ENCODE peak calls at places on chromosomes 5 and 9, in four cellular contexts. F is psoas muscle, I is IMR-90, U is WERI-Rb-1. H is an unnamed sample.
A peak's percentile ranks its signal among the peaks of the same experiment; 100 is the strongest.

GRCh38 chr5:43203373-43203772 is 11.3 kb downstream of the NIM1K start:
- DNase-seq in F (no peak), I (peak; percentile 31), U (no peak), H (no peak)

GRCh38 chr5:72746736-72747135 is 69.7 kb upstream of the TNPO1 start:
- DNase-seq in F (no peak), I (peak; percentile 6), U (no peak), H (no peak)

GRCh38 chr5:53170748-53171349 is 61.3 kb upstream of the MOCS2 start:
- DNase-seq in F (no peak), I (peak; percentile 63), U (no peak), H (no peak)

GRCh38 chr5:177366528-177367322 is 9.0 kb downstream of the RGS14 start:
- DNase-seq in F (peak; percentile 89), I (peak; percentile 68), U (peak; percentile 24), H (peak; percentile 96)

GRCh38 chr5:137516251-137516797 is 17.2 kb upstream of the SPOCK1 start:
- DNase-seq in F (no peak), I (no peak), U (peak; percentile 29), H (no peak)

GRCh38 chr9:107723015-107723414 is 233.4 kb upstream of the KLF4 start:
- DNase-seq in F (no peak), I (no peak), U (no peak), H (no peak)

GRCh38 chr5:99586878-99587277 is 658.1 kb upstream of the CHD1 start:
- DNase-seq in F (no peak), I (no peak), U (no peak), H (no peak)

GRCh38 chr5:160485364-160486010 is 63.8 kb downstream of the PTTG1 start:
- DNase-seq in F (no peak), I (no peak), U (no peak), H (no peak)

GRCh38 chr9:124182741-124183140 is 75.0 kb upstream of the NEK6 start:
- DNase-seq in F (no peak), I (no peak), U (no peak), H (no peak)

GRCh38 chr9:70477146-70477745 is 62.8 kb upstream of the KLF9 start:
- DNase-seq in F (no peak), I (peak; percentile 55), U (no peak), H (no peak)

GRCh38 chr5:38039826-38040225 is 200.0 kb upstream of the GDNF start:
- DNase-seq in F (no peak), I (no peak), U (no peak), H (no peak)

GRCh38 chr5:38036765-38037164 is 196.9 kb upstream of the GDNF start:
- DNase-seq in F (no peak), I (no peak), U (no peak), H (no peak)

DNA sequence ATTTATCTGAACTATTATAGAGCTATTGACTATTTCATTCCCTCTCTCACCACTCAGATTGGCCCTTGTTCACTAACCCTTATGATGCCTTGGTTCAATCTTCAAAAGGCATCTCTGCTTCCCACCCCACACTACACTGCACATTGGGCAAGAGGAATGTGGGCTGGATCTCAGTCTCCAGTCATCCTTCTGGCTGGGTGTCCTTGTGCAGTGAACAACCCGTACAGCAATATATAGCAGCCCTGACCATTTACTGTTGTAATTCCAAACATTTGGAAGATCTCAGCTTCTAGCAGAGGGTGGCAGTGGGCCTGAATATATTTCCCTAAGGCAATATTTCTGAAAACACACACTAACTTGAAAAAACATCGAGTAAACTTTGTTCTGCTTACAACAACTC is 199.2 kb upstream of the GDNF start:
- DNase-seq in F (no peak), I (no peak), U (no peak), H (no peak)
- H3K27me3 ChIP-seq in F (no peaks in the 10 kb centered on the region), I (peaks cover 1% of the 10 kb centered on the region), U (no peaks in the 10 kb centered on the region), H (no peaks in the 10 kb centered on the region)

GRCh38 chr5:35924950-35925722 is 13.3 kb downstream of the CAPSL start:
- DNase-seq in F (peak; percentile 34), I (peak; percentile 74), U (peak; percentile 61), H (peak; percentile 79)

GRCh38 chr5:35924122-35924949 is 14.1 kb downstream of the CAPSL start:
- DNase-seq in F (no peak), I (peak; percentile 85), U (no peak), H (no peak)

GRCh38 chr5:35922468-35922867 is 16.0 kb downstream of the CAPSL start:
- DNase-seq in F (no peak), I (no peak), U (no peak), H (no peak)

GRCh38 chr5:35921930-35922329 is 16.5 kb downstream of the CAPSL start:
- DNase-seq in F (no peak), I (no peak), U (no peak), H (no peak)

GRCh38 chr5:35926389-35927051 is 11.9 kb downstream of the CAPSL start:
- DNase-seq in F (no peak), I (peak; percentile 50), U (peak; percentile 42), H (no peak)
- H3K27me3 ChIP-seq in F (peaks cover 33% of the 10 kb centered on the region), I (no peaks in the 10 kb centered on the region), U (peaks cover 94% of the 10 kb centered on the region), H (no peaks in the 10 kb centered on the region)

GRCh38 chr5:174876-175465 is 16.3 kb upstream of the LRRC14B start:
- DNase-seq in F (peak; percentile 7), I (no peak), U (no peak), H (peak; percentile 53)
- H3K27me3 ChIP-seq in F (peaks cover 12% of the 10 kb centered on the region), I (peaks cover 15% of the 10 kb centered on the region), U (peaks cover 4% of the 10 kb centered on the region), H (no peaks in the 10 kb centered on the region)

DNA sequence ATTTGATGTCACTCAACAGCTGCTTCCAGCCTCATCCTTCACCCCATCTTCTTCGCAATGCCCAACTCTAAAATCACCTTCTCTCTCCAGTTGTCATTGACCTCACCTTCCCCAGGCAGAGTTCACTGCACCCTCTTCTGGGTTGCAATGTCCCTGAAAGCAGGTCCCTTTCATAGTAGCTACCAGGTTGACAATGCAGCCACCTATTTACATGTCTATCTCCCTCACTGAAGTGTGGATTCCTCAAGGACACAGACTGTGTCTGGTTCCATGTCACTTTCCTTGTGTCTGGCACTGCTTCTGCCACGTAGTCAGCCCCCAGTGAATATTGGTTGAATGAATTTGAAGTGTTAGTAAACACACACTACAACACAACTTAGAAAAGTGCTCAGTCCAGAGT is 445.5 kb upstream of the WWC1 start:
- DNase-seq in F (no peak), I (no peak), U (no peak), H (no peak)
- H3K27me3 ChIP-seq in F (no peaks in the 10 kb centered on the region), I (peaks cover 2% of the 10 kb centered on the region), U (no peaks in the 10 kb centered on the region), H (no peaks in the 10 kb centered on the region)

H was measured in aorta.